ENCODE peak calls at places on chromosomes 2 and 18, in four cellular contexts. One of them, this sample, is unnamed.

GRCh38 chr2:104919127-104919526 is 65.2 kb downstream of the POU3F3 start:
- DNase-seq in ovary: no peak
- DNase-seq in NCI-H82: no peak
- DNase-seq in T-helper 2 cell: no peak
- DNase-seq in this sample: no peak

GRCh38 chr2:157905092-157905491 is 29.0 kb upstream of the ACVR1 start:
- DNase-seq in NCI-H82: no peak
- DNase-seq in T-helper 2 cell: no peak
- DNase-seq in ovary: no peak
- DNase-seq in this sample: no peak

GRCh38 chr2:134252092-134252775 is 1.6 kb upstream of the MGAT5 start:
- DNase-seq in NCI-H82: peak
- DNase-seq in T-helper 2 cell: no peak
- DNase-seq in ovary: no peak
- DNase-seq in this sample: no peak

GRCh38 chr2:176491172-176491904 is 222.1 kb downstream of the MTX2 start:
- DNase-seq in T-helper 2 cell: no peak
- DNase-seq in ovary: peak
- DNase-seq in NCI-H82: no peak
- DNase-seq in this sample: peak

GRCh38 chr2:202237787-202238233 is 587 bp downstream of the SUMO1 start:
- DNase-seq in ovary: no peak
- DNase-seq in NCI-H82: peak
- DNase-seq in T-helper 2 cell: peak
- DNase-seq in this sample: peak

GRCh38 chr2:134712334-134712733 is 6.5 kb downstream of the TMEM163 start:
- DNase-seq in NCI-H82: no peak
- DNase-seq in ovary: no peak
- DNase-seq in T-helper 2 cell: no peak
- DNase-seq in this sample: no peak

GRCh38 chr2:10412380-10412779 is 35.7 kb downstream of the ODC1 start:
- DNase-seq in NCI-H82: peak
- DNase-seq in ovary: peak
- DNase-seq in T-helper 2 cell: no peak
- DNase-seq in this sample: no peak

GRCh38 chr2:25222475-25223121 is 54.2 kb upstream of the POMC start:
- DNase-seq in ovary: no peak
- DNase-seq in T-helper 2 cell: no peak
- DNase-seq in NCI-H82: no peak
- DNase-seq in this sample: no peak

GRCh38 chr2:107542314-107542740 is 284.4 kb upstream of the RGPD4 start:
- DNase-seq in ovary: no peak
- DNase-seq in NCI-H82: peak
- DNase-seq in T-helper 2 cell: no peak
- DNase-seq in this sample: no peak

GRCh38 chr2:129438501-129439057 is 540.9 kb upstream of the RAB6C start:
- DNase-seq in NCI-H82: no peak
- DNase-seq in T-helper 2 cell: no peak
- DNase-seq in ovary: no peak
- DNase-seq in this sample: no peak

GRCh38 chr2:108315408-108316193 is 26.9 kb downstream of the SULT1C2 start:
- DNase-seq in NCI-H82: no peak
- DNase-seq in ovary: no peak
- DNase-seq in T-helper 2 cell: no peak
- DNase-seq in this sample: no peak

GRCh38 chr2:75820693-75821092 is 110.0 kb upstream of the GCFC2 start:
- DNase-seq in T-helper 2 cell: no peak
- DNase-seq in ovary: no peak
- DNase-seq in NCI-H82: no peak
- DNase-seq in this sample: no peak

GRCh38 chr2:21270658-21271057 is 146.9 kb downstream of the TDRD15 start:
- DNase-seq in T-helper 2 cell: no peak
- DNase-seq in ovary: peak
- DNase-seq in NCI-H82: no peak
- DNase-seq in this sample: no peak

GRCh38 chr2:100321181-100321880 is 970 bp downstream of the LONRF2 start:
- DNase-seq in NCI-H82: no peak
- DNase-seq in T-helper 2 cell: no peak
- DNase-seq in ovary: peak
- DNase-seq in this sample: no peak

GRCh38 chr2:28305202-28305601 is 87.5 kb upstream of the FOSL2 start:
- DNase-seq in T-helper 2 cell: no peak
- DNase-seq in NCI-H82: no peak
- DNase-seq in ovary: no peak
- DNase-seq in this sample: no peak

GRCh38 chr2:28068098-28068497 is 177.6 kb downstream of the BABAM2 start:
- DNase-seq in NCI-H82: no peak
- DNase-seq in ovary: no peak
- DNase-seq in T-helper 2 cell: no peak
- DNase-seq in this sample: no peak

GRCh38 chr18:49495480-49495879 is 8.4 kb upstream of the C18orf32 start:
- DNase-seq in ovary: no peak
- DNase-seq in NCI-H82: no peak
- DNase-seq in T-helper 2 cell: no peak
- DNase-seq in this sample: no peak

GRCh38 chr2:96878171-96878570 is 8.3 kb upstream of the SEMA4C start:
- DNase-seq in T-helper 2 cell: no peak
- DNase-seq in ovary: no peak
- DNase-seq in NCI-H82: no peak
- DNase-seq in this sample: no peak

GRCh38 chr2:240561325-240561971 is 1.3 kb downstream of the DUSP28 start:
- DNase-seq in NCI-H82: no peak
- DNase-seq in T-helper 2 cell: no peak
- DNase-seq in ovary: no peak
- DNase-seq in this sample: no peak

GRCh38 chr18:35620765-35621164 is 39.2 kb downstream of the GALNT1 start:
- DNase-seq in NCI-H82: no peak
- DNase-seq in T-helper 2 cell: no peak
- DNase-seq in ovary: no peak
- DNase-seq in this sample: peak

GRCh38 chr18:21194871-21195771 is 46.9 kb upstream of the GREB1L start:
- DNase-seq in ovary: no peak
- DNase-seq in NCI-H82: peak
- DNase-seq in T-helper 2 cell: no peak
- DNase-seq in this sample: no peak

GRCh38 chr18:69259282-69259681 is 141.4 kb upstream of the DOK6 start:
- DNase-seq in ovary: no peak
- DNase-seq in NCI-H82: no peak
- DNase-seq in T-helper 2 cell: no peak
- DNase-seq in this sample: no peak

GRCh38 chr2:10738192-10738591 is 16.8 kb downstream of the ATP6V1C2 start:
- DNase-seq in NCI-H82: no peak
- DNase-seq in ovary: no peak
- DNase-seq in T-helper 2 cell: no peak
- DNase-seq in this sample: no peak

GRCh38 chr2:64017811-64018714 is 1.2 kb downstream of the VPS54 start:
- DNase-seq in T-helper 2 cell: no peak
- DNase-seq in ovary: no peak
- DNase-seq in NCI-H82: peak
- DNase-seq in this sample: no peak

GRCh38 chr2:169462896-169463695 is 16.2 kb upstream of the BBS5 start:
- DNase-seq in NCI-H82: no peak
- DNase-seq in ovary: no peak
- DNase-seq in T-helper 2 cell: no peak
- DNase-seq in this sample: no peak